ENCODE peak calls at places on chromosomes 5 and 9, in seven cellular contexts. Z, F, U, W, C, V and A are unnamed samples.

GRCh38 chr5:73858786-73859185 is 232.8 kb downstream of the ARHGEF28 start:
- DNase-seq in Z (no peak), F (no peak), U (no peak), W (no peak), C (no peak), V (no peak), A (no peak)

GRCh38 chr9:134602547-134603362 is 38.8 kb upstream of the COL5A1 start:
- DNase-seq in Z (peak; percentile 64), F (no peak), U (peak; percentile 42), W (peak; percentile 51), C (no peak), V (peak; percentile 28), A (peak; percentile 84)

GRCh38 chr5:173479711-173480110 is 136.7 kb downstream of the BOD1 start:
- DNase-seq in Z (no peak), F (no peak), U (no peak), W (no peak), C (no peak), V (no peak), A (no peak)

GRCh38 chr9:18675973-18676372 is 202.0 kb downstream of the ADAMTSL1 start:
- DNase-seq in Z (no peak), F (no peak), U (no peak), W (no peak), C (no peak), V (no peak), A (no peak)

GRCh38 chr9:7507539-7508251 is 291.9 kb downstream of the DMAC1 start:
- DNase-seq in Z (no peak), F (no peak), U (no peak), W (no peak), C (no peak), V (no peak), A (no peak)

GRCh38 chr9:3828495-3828894 is 302.7 kb upstream of the RFX3 start:
- DNase-seq in Z (no peak), F (no peak), U (no peak), W (no peak), C (no peak), V (no peak), A (no peak)

GRCh38 chr9:2817987-2818386 is 25.9 kb downstream of the PUM3 start:
- DNase-seq in Z (no peak), F (no peak), U (no peak), W (no peak), C (no peak), V (no peak), A (no peak)

GRCh38 chr5:109929371-109929770 is 239.6 kb downstream of the MAN2A1 start:
- DNase-seq in Z (no peak), F (no peak), U (no peak), W (no peak), C (no peak), V (no peak), A (no peak)

GRCh38 chr5:39513236-39513635 is 88.5 kb upstream of the DAB2 start:
- DNase-seq in Z (peak; percentile 1), F (no peak), U (peak; percentile 12), W (no peak), C (no peak), V (no peak), A (no peak)

GRCh38 chr5:150627731-150628545 is 12.5 kb upstream of the SYNPO start:
- DNase-seq in Z (no peak), F (no peak), U (no peak), W (no peak), C (no peak), V (no peak), A (no peak)

GRCh38 chr5:110623875-110624274 is 102.6 kb downstream of the TMEM232 start:
- DNase-seq in Z (no peak), F (no peak), U (no peak), W (no peak), C (no peak), V (no peak), A (no peak)

GRCh38 chr5:134463991-134464760 is 52.5 kb upstream of the CDKN2AIPNL start:
- DNase-seq in Z (no peak), F (no peak), U (no peak), W (no peak), C (no peak), V (no peak), A (no peak)

GRCh38 chr5:321233-321725 is at the start of gene AHRR:
- DNase-seq in Z (no peak), F (no peak), U (peak; percentile 12), W (no peak), C (peak; percentile 92), V (peak; percentile 95), A (no peak)

GRCh38 chr5:115838885-115839518 is 2.4 kb downstream of the ATG12 start:
- DNase-seq in Z (no peak), F (no peak), U (peak; percentile 61), W (no peak), C (peak; percentile 21), V (peak; percentile 47), A (no peak)

GRCh38 chr9:88873635-88874034 is 117.6 kb upstream of the S1PR3 start:
- DNase-seq in Z (no peak), F (no peak), U (no peak), W (no peak), C (no peak), V (no peak), A (no peak)

GRCh38 chr9:15461601-15462000 is 38.9 kb downstream of the SNAPC3 start:
- DNase-seq in Z (no peak), F (no peak), U (no peak), W (no peak), C (no peak), V (no peak), A (no peak)

GRCh38 chr5:127695336-127695735 is 7.9 kb upstream of the CCDC192 start:
- DNase-seq in Z (no peak), F (no peak), U (no peak), W (no peak), C (no peak), V (no peak), A (no peak)

GRCh38 chr9:36831381-36832231 is 202.5 kb downstream of the PAX5 start:
- DNase-seq in Z (no peak), F (no peak), U (no peak), W (no peak), C (no peak), V (no peak), A (no peak)

DNA sequence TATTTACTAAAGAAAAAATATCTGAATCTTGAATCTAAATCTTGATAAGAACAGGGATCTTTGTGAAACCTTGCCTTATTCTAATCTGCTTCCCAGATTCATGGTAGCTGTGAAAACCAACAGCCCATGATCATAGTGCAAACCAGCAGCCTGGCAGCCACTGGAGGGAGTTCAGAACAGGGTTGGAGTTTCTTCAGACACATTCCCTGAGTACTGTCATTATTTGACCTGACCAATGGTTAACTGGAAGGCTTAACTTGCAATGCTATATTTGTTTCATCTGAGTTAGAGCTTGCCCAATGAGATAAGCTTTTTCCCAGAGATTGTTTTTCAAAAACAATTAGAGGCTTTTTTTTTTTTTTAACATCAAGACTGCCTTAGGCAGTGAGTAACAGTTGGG is 47.8 kb downstream of the LOX start:
- DNase-seq in Z (no peak), F (no peak), U (peak; percentile 27), W (no peak), C (no peak), V (no peak), A (no peak)
- H3K4me1 ChIP-seq in Z (peaks cover 12% of the 10 kb centered on the region), F (no peaks in the 10 kb centered on the region), U (peaks cover 9% of the 10 kb centered on the region), W (no peaks in the 10 kb centered on the region), C (no peaks in the 10 kb centered on the region), V (no peaks in the 10 kb centered on the region), A (no peaks in the 10 kb centered on the region)

GRCh38 chr5:158380661-158381060 is 521.7 kb upstream of the CLINT1 start:
- DNase-seq in Z (no peak), F (no peak), U (no peak), W (no peak), C (no peak), V (no peak), A (no peak)

GRCh38 chr5:158385982-158386381 is 527.0 kb upstream of the CLINT1 start:
- DNase-seq in Z (no peak), F (no peak), U (no peak), W (no peak), C (no peak), V (no peak), A (no peak)

GRCh38 chr5:158383485-158383884 is 524.5 kb upstream of the CLINT1 start:
- DNase-seq in Z (no peak), F (no peak), U (no peak), W (no peak), C (no peak), V (no peak), A (no peak)

GRCh38 chr5:158384535-158385421 is 525.8 kb upstream of the CLINT1 start:
- DNase-seq in Z (peak; percentile 19), F (no peak), U (no peak), W (no peak), C (no peak), V (no peak), A (no peak)

DNA sequence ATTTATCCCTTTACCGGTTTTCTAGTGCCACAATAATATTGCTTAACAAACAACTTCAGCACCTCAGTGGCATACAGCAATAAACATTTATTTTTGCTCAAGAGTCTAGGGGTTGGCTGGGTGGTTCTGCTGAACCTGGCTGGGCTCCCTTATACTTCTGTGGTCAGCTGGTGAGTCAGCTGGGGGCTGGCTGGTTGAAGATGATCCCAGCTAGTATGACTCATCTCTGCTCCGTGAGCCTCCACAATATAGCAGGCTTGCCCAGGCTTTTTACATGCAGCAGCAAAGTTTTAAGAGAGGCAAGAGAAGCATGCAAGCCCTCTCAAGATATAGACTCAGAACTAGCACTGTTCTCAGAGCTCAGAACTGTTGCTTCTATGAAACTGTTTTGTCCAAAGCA is 523.5 kb upstream of the CLINT1 start:
- DNase-seq in Z (peak; percentile 29), F (no peak), U (no peak), W (peak; percentile 10), C (no peak), V (no peak), A (no peak)
- TF ChIP-seq YY1 in Z (no peak), F (no peak), U (no peak), W (no peak), C (no peak), V (no peak), A (no peak)

GRCh38 chr5:53338971-53339370 is 141.5 kb upstream of the FST start:
- DNase-seq in Z (no peak), F (no peak), U (no peak), W (no peak), C (no peak), V (no peak), A (no peak)
- H3K4me1 ChIP-seq in Z (no peaks in the 10 kb centered on the region), F (no peaks in the 10 kb centered on the region), U (no peaks in the 10 kb centered on the region), W (no peaks in the 10 kb centered on the region), C (no peaks in the 10 kb centered on the region), V (peaks cover 2% of the 10 kb centered on the region), A (no peaks in the 10 kb centered on the region)

DNA sequence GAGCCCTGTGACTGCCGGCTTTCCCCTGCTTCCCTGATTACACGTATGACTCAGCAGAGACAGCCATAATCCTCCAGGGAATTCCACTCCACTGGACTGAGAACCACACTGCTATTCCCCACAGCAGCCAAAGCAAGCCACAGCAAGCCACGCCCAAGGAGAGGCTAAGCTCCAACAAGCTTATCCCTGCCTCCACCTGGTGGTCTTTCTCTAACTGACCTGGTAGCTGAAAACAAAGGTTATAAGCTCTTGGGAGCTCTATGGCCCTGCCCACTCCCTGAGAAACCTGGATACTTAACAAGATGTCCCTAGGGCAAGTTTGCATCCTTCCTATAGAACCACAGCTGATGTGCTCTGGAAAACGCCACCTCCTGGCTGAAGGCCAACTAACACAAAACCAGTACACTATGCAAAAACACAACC is 613.7 kb upstream of the CDH18 start:
- DNase-seq in Z (no peak), F (no peak), U (no peak), W (peak; percentile 69), C (no peak), V (no peak), A (peak; percentile 35)
- TF ChIP-seq YY1 in Z (no peak), F (no peak), U (no peak), W (peak; percentile 39), C (no peak), V (no peak), A (no peak)

GRCh38 chr9:137191245-137191644 is 2.8 kb downstream of the SSNA1 start:
- DNase-seq in Z (no peak), F (no peak), U (no peak), W (no peak), C (no peak), V (no peak), A (no peak)
- H3K4me1 ChIP-seq in Z (peaks cover 52% of the 10 kb centered on the region), F (peaks cover 22% of the 10 kb centered on the region), U (peaks cover 47% of the 10 kb centered on the region), W (peaks cover 34% of the 10 kb centered on the region), C (peaks cover 20% of the 10 kb centered on the region), V (peaks cover 30% of the 10 kb centered on the region), A (peaks cover 42% of the 10 kb centered on the region)